ENCODE peak calls at places on chromosomes 11 and 22, in four cellular contexts. E is K562, N is HL-60, M is GM12878. P is an unnamed sample.

GRCh38 chr11:128522943-128523518 is 64.3 kb downstream of the ETS1 start:
- DNase-seq in M (no peak), N (no peak), E (no peak), P (no peak)

GRCh38 chr22:19105867-19106802 is 16.1 kb downstream of the DGCR2 start:
- DNase-seq in E (peak), M (no peak), N (peak), P (no peak)

GRCh38 chr11:66878554-66878953 is 21.7 kb downstream of the LRFN4 start:
- DNase-seq in M (no peak), E (no peak), N (no peak), P (no peak)

GRCh38 chr11:118314985-118315384 is 10.5 kb downstream of the CD3E start:
- DNase-seq in N (no peak), E (no peak), M (no peak), P (no peak)

GRCh38 chr11:29333993-29334780 is 682.6 kb downstream of the KCNA4 start:
- DNase-seq in N (no peak), E (no peak), M (peak), P (no peak)

GRCh38 chr22:38126928-38127668 is 16.6 kb upstream of the BAIAP2L2 start:
- DNase-seq in N (no peak), E (peak), M (no peak), P (no peak)

GRCh38 chr22:39960791-39961746 is 872 bp downstream of the TMA7B start:
- DNase-seq in E (peak), N (peak), M (peak), P (peak)

GRCh38 chr11:64697663-64698375 is 25.2 kb downstream of the NRXN2 start:
- DNase-seq in N (no peak), M (no peak), E (no peak), P (no peak)

GRCh38 chr11:88179141-88179540 is 3.9 kb upstream of the RAB38 start:
- DNase-seq in M (peak), N (no peak), E (no peak), P (no peak)

GRCh38 chr11:44767421-44767820 is 40.7 kb downstream of the TSPAN18 start:
- DNase-seq in E (no peak), N (no peak), M (no peak), P (no peak)

GRCh38 chr11:5922749-5923426 is 19.2 kb upstream of the OR56A3 start:
- DNase-seq in N (no peak), E (no peak), M (peak), P (no peak)

GRCh38 chr11:31986201-31986889 is 104.5 kb upstream of the RCN1 start:
- DNase-seq in E (no peak), M (no peak), N (no peak), P (no peak)

GRCh38 chr11:117832511-117832910 is 8.0 kb upstream of the FXYD2 start:
- DNase-seq in E (no peak), M (no peak), N (no peak), P (no peak)

GRCh38 chr11:18769802-18770456 is 21.7 kb downstream of the PTPN5 start:
- DNase-seq in N (no peak), M (peak), E (no peak), P (no peak)

GRCh38 chr11:67416416-67417335 is 1.2 kb downstream of the CARNS1 start:
- DNase-seq in N (peak), M (no peak), E (no peak), P (no peak)

GRCh38 chr22:27836181-27836580 is 34.6 kb upstream of the MN1 start:
- DNase-seq in N (no peak), M (no peak), E (no peak), P (no peak)

GRCh38 chr11:97471480-97471879 is 1081.7 kb downstream of the JRKL start:
- DNase-seq in M (no peak), N (no peak), E (no peak), P (no peak)

GRCh38 chr11:123390146-123390545 is 39.9 kb upstream of the GRAMD1B start:
- DNase-seq in N (no peak), E (no peak), M (no peak), P (no peak)

GRCh38 chr22:17845790-17846189 is 71.5 kb upstream of the BID start:
- DNase-seq in N (no peak), E (no peak), M (no peak), P (no peak)

GRCh38 chr11:67415501-67416304 is at the start of gene CARNS1:
- DNase-seq in N (no peak), M (no peak), E (no peak), P (no peak)

GRCh38 chr11:75476716-75477613 is 44.0 kb upstream of the KLHL35 start:
- DNase-seq in M (no peak), E (peak), N (no peak), P (no peak)

GRCh38 chr11:67002297-67002913 is 20.5 kb upstream of the SYT12 start:
- DNase-seq in M (no peak), E (no peak), N (no peak), P (no peak)

GRCh38 chr22:26367402-26368245 is 61.4 kb upstream of the ASPHD2 start:
- DNase-seq in E (peak), M (no peak), N (peak), P (peak)

GRCh38 chr22:35991168-35991567 is 37.5 kb downstream of the RBFOX2 start:
- DNase-seq in E (no peak), N (no peak), M (no peak), P (no peak)

GRCh38 chr11:76293189-76293631 is 86.9 kb upstream of the WNT11 start:
- DNase-seq in N (no peak), E (no peak), M (peak), P (peak)

GRCh38 chr11:105312266-105312665 is 172.7 kb upstream of the CARD18 start:
- DNase-seq in M (no peak), E (no peak), N (no peak), P (no peak)

GRCh38 chr11:116882386-116882785 is 45.0 kb upstream of the APOA1 start:
- DNase-seq in M (no peak), E (no peak), N (no peak), P (no peak)

GRCh38 chr22:27419473-27419872 is 382.1 kb downstream of the MN1 start:
- DNase-seq in E (no peak), M (no peak), N (no peak), P (no peak)

GRCh38 chr11:130737041-130737830 is 179.0 kb downstream of the SNX19 start:
- DNase-seq in M (no peak), N (no peak), E (no peak), P (no peak)

GRCh38 chr22:20554824-20555223 is 47.4 kb downstream of the MED15 start:
- DNase-seq in N (no peak), M (no peak), E (no peak), P (no peak)

GRCh38 chr11:86816251-86816726 is 15.9 kb downstream of the PRSS23 start:
- DNase-seq in M (no peak), N (no peak), E (no peak), P (no peak)

GRCh38 chr22:24441406-24442351 is 14.3 kb downstream of the ADORA2A start:
- DNase-seq in N (no peak), M (no peak), E (no peak), P (no peak)
- TF ChIP-seq SPI1 in N (no peak), M (no peak), E (no peak), P (no peak)

DNA sequence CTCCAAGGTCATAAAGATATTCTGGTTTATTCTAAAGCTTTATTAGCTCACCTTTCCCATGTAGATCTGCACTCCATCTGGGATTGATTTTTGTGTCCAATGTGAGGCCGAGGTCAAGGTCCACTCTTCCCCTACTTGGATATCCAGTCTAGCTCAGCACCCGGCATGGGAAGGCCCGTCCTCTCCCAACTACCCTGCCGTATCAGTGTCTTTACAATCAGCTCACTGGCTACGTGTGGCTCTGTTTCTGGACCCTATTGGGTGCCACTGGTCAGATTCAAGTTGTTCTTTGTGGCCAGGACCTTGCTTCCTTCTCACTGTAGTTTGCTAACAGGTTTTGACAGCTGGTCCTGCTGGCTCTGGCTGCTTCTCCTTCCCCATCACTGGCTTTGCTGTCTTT is 30.9 kb downstream of the KCNQ1OT1 start:
- DNase-seq in M (no peak), E (no peak), N (no peak), P (no peak)
- TF ChIP-seq POLR2AphosphoS5 in M (no peak), E (no peak), N (no peak), P (no peak)

GRCh38 chr11:12167098-12167999 is 57.0 kb downstream of the MICAL2 start:
- DNase-seq in E (peak), M (no peak), N (no peak), P (no peak)
- TF ChIP-seq SPI1 in E (no peak), M (no peak), N (no peak), P (no peak)

DNA sequence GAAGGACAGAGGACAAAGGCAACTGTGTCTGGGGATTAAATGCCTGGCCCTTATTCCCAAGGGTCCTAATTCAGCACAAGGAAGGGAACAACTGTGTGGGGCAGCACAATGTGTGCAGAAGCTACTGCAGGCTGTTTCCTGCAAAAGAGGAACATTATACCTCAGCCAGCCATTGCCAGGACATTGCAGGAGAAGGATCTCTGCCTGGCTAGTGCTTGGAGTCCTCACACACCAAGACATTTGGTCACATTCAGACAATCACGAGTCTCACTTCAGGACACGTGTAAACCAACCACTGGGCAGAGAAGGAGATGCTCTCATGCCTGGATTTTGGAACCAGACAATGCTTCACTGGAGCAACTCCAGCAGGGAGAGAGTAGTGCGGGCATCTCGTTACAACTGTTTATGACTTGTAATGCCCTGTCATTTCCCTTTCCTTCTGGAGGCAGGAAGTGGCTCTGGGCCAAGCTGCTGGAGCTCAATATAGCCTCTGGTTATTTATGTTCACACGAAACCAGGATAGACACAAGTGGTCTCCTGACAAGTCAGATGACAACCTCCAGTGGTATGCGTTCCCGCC is 23.9 kb upstream of the ZC3H12C start:
- DNase-seq in N (peak), E (no peak), M (no peak), P (no peak)
- TF ChIP-seq POLR2AphosphoS5 in N (no peak), E (no peak), M (no peak), P (no peak)

GRCh38 chr11:69209421-69209820 is 53.7 kb downstream of the SMIM38 start:
- DNase-seq in E (no peak), M (no peak), N (no peak), P (no peak)
- TF ChIP-seq SPI1 in E (no peak), M (no peak), N (no peak), P (no peak)

GRCh38 chr11:78451371-78452150 is 33.9 kb upstream of the GAB2 start:
- DNase-seq in M (no peak), E (no peak), N (no peak), P (no peak)
- TF ChIP-seq POLR2AphosphoS5 in M (no peak), E (no peak), N (no peak), P (no peak)

GRCh38 chr11:1054143-1055108 is 17.9 kb upstream of the MUC6 start:
- DNase-seq in E (no peak), N (no peak), M (no peak), P (no peak)

GRCh38 chr11:1051356-1052132 is 15.0 kb upstream of the MUC6 start:
- DNase-seq in N (no peak), M (no peak), E (no peak), P (no peak)

GRCh38 chr11:1053121-1053901 is 16.8 kb upstream of the MUC6 start:
- DNase-seq in E (peak), N (no peak), M (no peak), P (no peak)

GRCh38 chr11:1050581-1051355 is 14.2 kb upstream of the MUC6 start:
- DNase-seq in N (peak), E (peak), M (no peak), P (peak)

GRCh38 chr11:1052133-1053011 is 15.9 kb upstream of the MUC6 start:
- DNase-seq in N (no peak), E (no peak), M (no peak), P (no peak)
- TF ChIP-seq SPI1 in N (no peak), E (no peak), M (no peak), P (no peak)

DNA sequence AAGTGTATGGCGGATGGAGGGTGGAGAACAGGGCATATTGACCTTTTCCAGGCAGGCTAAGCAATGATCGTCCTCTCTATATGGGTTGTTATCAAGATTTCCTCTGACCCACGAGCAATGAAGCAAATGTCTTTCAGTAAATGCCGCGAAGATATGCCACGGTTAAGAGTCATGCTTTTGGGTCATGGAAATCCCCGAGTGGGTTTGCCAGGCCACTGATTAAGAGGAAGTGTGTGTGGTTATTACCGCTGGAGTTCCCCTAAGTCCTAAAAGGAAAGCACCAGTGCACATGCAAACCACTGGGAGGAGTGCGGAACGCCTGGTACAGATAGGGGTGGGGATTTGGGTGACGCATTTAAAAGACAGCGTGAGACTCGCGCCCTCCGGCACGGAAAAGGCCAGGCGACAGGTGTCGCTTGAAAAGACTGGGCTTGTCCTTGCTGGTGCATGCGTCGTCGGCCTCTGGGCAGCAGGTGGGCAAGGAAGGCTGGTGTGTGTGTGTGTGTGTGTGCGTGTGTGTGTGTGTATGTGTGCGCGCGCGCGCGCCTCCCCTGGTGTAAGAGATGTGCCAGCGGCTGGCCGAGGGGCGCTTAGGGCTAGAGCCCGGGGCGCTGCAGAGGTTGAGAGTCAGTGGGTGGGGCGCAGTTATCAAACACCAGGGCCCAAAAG is at the start of gene BIRC3:
- DNase-seq in M (peak), N (peak), E (peak), P (peak)
- TF ChIP-seq POLR2AphosphoS5 in M (peak), N (no peak), E (no peak), P (peak)

GRCh38 chr11:115464269-115464668 is 39.9 kb downstream of the CADM1 start:
- DNase-seq in E (no peak), M (no peak), N (no peak), P (no peak)
- TF ChIP-seq SPI1 in E (no peak), M (no peak), N (no peak), P (no peak)

P was measured in GM12891.